ENCODE peak calls at places on chromosomes 7 and 10, in four cellular contexts. C is SK-N-SH, J is HepG2, Q is endothelial cell of umbilical vein. W is an unnamed sample.

GRCh38 chr10:121608669-121609190 is 10.5 kb upstream of the FGFR2 start:
- DNase-seq in J (peak; percentile 13), Q (peak; percentile 24), C (peak; percentile 97), W (no peak)

GRCh38 chr7:552711-553636 is 33.3 kb upstream of the PDGFA start:
- DNase-seq in C (no peak), Q (no peak), J (peak; percentile 54), W (no peak)

GRCh38 chr7:124460555-124460954 is 305.0 kb downstream of the GPR37 start:
- DNase-seq in J (peak; percentile 66), Q (no peak), C (no peak), W (no peak)

GRCh38 chr7:19674266-19674960 is 34.4 kb downstream of the POLR1F start:
- DNase-seq in J (no peak), Q (no peak), C (no peak), W (no peak)

GRCh38 chr10:5606864-5607263 is 59.5 kb downstream of the ASB13 start:
- DNase-seq in J (no peak), C (no peak), Q (no peak), W (no peak)

GRCh38 chr7:79451580-79451979 is 1.9 kb downstream of the MAGI2 start:
- DNase-seq in C (no peak), Q (no peak), J (no peak), W (no peak)

GRCh38 chr10:84337199-84337598 is 8.8 kb downstream of the CCSER2 start:
- DNase-seq in J (no peak), Q (no peak), C (no peak), W (no peak)

GRCh38 chr7:138952791-138953190 is 28.4 kb downstream of the KIAA1549 start:
- DNase-seq in J (no peak), Q (no peak), C (no peak), W (no peak)

GRCh38 chr7:22586806-22587180 is 86.8 kb upstream of the STEAP1B start:
- DNase-seq in J (peak; percentile 21), C (no peak), Q (no peak), W (no peak)

GRCh38 chr7:144629598-144629997 is 206.3 kb downstream of the TPK1 start:
- DNase-seq in J (no peak), C (no peak), Q (no peak), W (no peak)

GRCh38 chr10:114518401-114519305 is 114.4 kb upstream of the AFAP1L2 start:
- DNase-seq in Q (no peak), J (peak; percentile 66), C (no peak), W (no peak)

GRCh38 chr7:32347244-32347828 is 142.8 kb downstream of the LSM5 start:
- DNase-seq in Q (peak; percentile 40), J (peak; percentile 5), C (peak; percentile 44), W (no peak)

GRCh38 chr10:71124921-71125748 is 87.2 kb upstream of the UNC5B start:
- DNase-seq in Q (no peak), C (no peak), J (no peak), W (no peak)

DNA sequence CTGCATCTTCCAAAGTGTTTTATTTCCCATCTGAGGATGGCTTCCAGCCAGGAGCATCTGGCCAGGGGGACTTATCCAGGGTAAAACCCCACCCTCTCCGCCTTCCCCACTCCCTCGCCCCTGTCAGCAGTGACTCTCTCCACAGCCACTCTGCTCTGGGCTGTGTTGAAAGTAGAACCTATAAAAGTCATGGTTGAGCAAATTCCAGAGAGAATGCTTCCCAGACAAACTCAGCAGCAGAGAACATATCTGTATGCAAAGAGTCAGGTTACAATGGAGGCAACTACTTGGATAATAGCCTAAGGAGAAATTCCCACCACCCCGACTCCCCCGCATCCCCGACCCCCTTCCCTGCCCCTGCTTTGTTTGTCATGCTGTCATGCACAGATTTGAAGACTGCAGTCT is 110.9 kb upstream of the ANLN start:
- DNase-seq in Q (no peak), J (no peak), C (peak; percentile 67), W (no peak)
- H3K4me1 ChIP-seq in Q (peaks cover 6% of the 10 kb centered on the region), J (peaks cover 88% of the 10 kb centered on the region), C (peaks cover 32% of the 10 kb centered on the region), W (peaks cover 33% of the 10 kb centered on the region)

DNA sequence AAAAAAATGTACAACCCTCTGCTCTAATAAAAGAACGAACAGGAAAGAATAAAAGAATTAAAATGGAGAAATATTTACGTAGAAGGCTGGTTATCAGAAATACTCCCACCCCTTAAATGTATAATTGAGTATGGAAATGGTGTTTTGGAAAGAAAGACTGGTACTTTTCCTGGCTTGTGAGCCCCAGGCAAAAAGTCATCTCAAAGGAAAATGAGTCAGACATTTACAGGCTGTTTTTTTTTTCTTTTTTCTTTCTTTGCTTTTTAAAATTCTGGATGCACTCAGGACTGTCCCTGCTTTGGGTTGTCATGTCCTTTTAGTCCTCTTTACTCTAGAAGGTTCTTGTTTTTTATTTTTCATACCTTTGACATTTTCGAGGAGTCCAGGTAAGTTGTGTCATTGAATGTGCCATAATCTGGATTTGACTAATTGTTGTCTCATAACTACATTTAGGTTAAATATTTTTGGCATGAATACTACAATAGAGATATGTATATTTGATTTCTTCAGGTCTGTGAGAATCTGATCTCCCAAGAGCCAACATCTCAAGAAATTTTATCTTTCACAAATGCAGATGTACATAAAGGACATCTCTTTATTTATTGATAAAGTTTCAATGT is 313.0 kb upstream of the GLI3 start:
- DNase-seq in Q (no peak), C (no peak), J (no peak), W (no peak)
- H3K4me1 ChIP-seq in Q (no peaks in the 10 kb centered on the region), C (no peaks in the 10 kb centered on the region), J (no peaks in the 10 kb centered on the region), W (no peaks in the 10 kb centered on the region)

GRCh38 chr7:30168800-30169584 is 34.2 kb downstream of the MTURN start:
- DNase-seq in Q (no peak), C (no peak), J (no peak), W (no peak)

GRCh38 chr7:30172451-30172850 is 37.7 kb downstream of the MTURN start:
- DNase-seq in C (no peak), Q (no peak), J (no peak), W (no peak)

GRCh38 chr7:30171753-30172447 is 37.1 kb downstream of the MTURN start:
- DNase-seq in J (no peak), C (no peak), Q (no peak), W (no peak)

GRCh38 chr7:30169585-30169978 is 34.8 kb downstream of the MTURN start:
- DNase-seq in Q (no peak), J (no peak), C (no peak), W (no peak)

DNA sequence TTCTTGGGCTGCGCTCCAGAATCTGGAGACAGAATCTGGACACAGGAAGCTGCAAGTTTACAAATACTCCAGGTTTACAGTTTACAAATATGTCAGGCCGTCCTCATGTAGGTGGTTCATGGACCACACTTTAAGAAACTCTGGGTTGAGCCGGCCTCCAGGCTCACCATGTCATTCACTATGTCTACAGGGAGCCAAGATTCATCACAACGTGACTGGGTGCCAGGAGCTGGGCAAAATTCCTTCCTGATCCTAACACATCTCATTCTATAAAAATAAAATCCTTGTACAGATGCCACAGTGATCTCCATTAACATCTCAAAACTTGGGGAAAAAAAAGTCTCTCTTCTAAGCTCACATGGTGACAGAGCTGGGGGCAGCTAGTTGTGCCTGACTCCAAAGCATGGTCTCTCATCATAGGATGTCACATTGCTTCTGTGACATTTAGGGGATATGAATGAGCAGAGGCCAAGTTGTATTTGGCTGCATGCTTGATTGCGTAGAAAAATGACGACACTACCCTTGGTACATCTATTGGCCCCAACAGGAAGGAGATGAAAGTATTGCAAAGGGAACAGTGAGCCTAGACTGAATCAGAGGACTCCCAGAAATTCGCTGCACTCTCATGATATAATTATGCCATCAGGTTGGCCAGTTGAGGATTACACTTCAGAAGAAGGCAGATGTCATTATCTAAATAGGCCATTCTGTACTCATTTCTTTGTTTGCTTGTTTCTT is 35.8 kb downstream of the MTURN start:
- DNase-seq in Q (no peak), C (no peak), J (no peak), W (no peak)
- H3K4me1 ChIP-seq in Q (no peaks in the 10 kb centered on the region), C (peaks cover 34% of the 10 kb centered on the region), J (peaks cover 11% of the 10 kb centered on the region), W (peaks cover 71% of the 10 kb centered on the region)

GRCh38 chr10:79441433-79441832 is 4.0 kb downstream of the ZCCHC24 start:
- DNase-seq in Q (no peak), C (no peak), J (no peak), W (no peak)

GRCh38 chr10:79442171-79443040 is 3.0 kb downstream of the ZCCHC24 start:
- DNase-seq in Q (no peak), J (no peak), C (no peak), W (no peak)

GRCh38 chr10:79445217-79445707 is at the start of gene ZCCHC24:
- DNase-seq in Q (peak; percentile 34), C (no peak), J (no peak), W (no peak)

GRCh38 chr10:79444243-79445119 is 943 bp downstream of the ZCCHC24 start:
- DNase-seq in J (no peak), C (peak; percentile 78), Q (peak; percentile 33), W (peak; percentile 93)

DNA sequence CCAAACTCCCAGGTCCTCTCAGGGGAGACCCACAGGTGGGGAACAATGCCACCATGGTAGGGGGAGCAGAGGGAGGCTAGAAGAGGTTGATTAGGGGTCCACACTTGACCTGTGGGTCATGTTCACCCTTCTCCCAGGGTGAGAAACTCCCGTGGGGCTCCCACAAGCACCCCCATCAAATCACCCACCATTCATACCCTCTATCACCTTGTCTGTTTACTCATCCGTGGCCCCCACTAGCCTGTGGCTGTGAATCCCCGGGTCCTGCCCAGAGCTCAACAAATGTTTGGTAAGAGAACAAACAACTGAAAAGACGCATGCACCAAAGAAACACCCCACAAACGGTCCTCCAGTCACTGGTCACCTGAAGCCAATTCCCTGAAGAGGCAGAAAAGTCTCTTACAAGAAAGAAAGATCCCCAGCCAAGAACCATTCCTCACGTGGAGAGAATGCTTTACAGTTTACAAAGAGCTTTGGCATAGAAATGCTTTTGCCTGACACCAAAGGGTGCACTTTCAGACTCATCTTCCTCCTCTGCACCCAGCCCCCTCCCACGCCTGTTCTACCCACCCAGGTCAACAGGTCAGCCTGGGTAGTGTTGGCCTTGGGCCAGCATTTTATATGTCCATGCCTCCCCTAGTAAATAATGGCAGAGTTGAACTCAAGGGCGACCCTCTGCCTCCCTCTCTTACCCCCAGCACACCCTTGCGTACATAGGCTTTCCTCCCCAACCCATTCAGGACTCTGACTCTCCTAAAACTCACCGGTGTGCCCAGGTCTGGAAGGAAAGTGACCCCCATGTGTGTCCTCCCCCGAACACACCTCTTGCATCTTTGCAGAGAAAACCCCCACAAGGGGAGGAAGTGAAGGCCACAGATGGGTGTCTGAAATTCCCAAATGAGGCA is 1.8 kb downstream of the ZCCHC24 start:
- DNase-seq in J (no peak), Q (no peak), C (no peak), W (no peak)
- H3K4me1 ChIP-seq in J (peaks cover 48% of the 10 kb centered on the region), Q (peaks cover 19% of the 10 kb centered on the region), C (peaks cover 15% of the 10 kb centered on the region), W (no peaks in the 10 kb centered on the region)

GRCh38 chr10:79404231-79404609 is 41.2 kb downstream of the ZCCHC24 start:
- DNase-seq in C (no peak), Q (peak; percentile 11), J (peak; percentile 66), W (peak; percentile 86)
- H3K4me1 ChIP-seq in C (peaks cover 29% of the 10 kb centered on the region), Q (peaks cover 22% of the 10 kb centered on the region), J (peaks cover 83% of the 10 kb centered on the region), W (peaks cover 100% of the 10 kb centered on the region)

W was measured in tibial artery.